ENCODE peak calls at places on chromosomes 5 and 9, in four cellular contexts. F is sigmoid colon, U is PC-9, W is T-cell. D is an unnamed sample.

GRCh38 chr5:111439473-111440075 is 72.8 kb downstream of the STARD4 start:
- DNase-seq in W (no peak), U (no peak), F (no peak), D (no peak)

GRCh38 chr9:90526386-90526785 is 116.2 kb downstream of the DIRAS2 start:
- DNase-seq in F (no peak), W (no peak), U (no peak), D (no peak)

GRCh38 chr9:16032799-16033198 is 480.0 kb downstream of the CCDC171 start:
- DNase-seq in W (no peak), U (no peak), F (no peak), D (no peak)

GRCh38 chr9:91117474-91117891 is 244.2 kb downstream of the AUH start:
- DNase-seq in U (no peak), W (no peak), F (no peak), D (no peak)

GRCh38 chr5:79567926-79568549 is 44.2 kb upstream of the TENT2 start:
- DNase-seq in W (no peak), U (no peak), F (no peak), D (no peak)

GRCh38 chr9:4497855-4498254 is 7.6 kb downstream of the SLC1A1 start:
- DNase-seq in U (no peak), W (no peak), F (no peak), D (no peak)

GRCh38 chr9:92341578-92341977 is 15.8 kb downstream of the CENPP start:
- DNase-seq in F (no peak), U (no peak), W (no peak), D (no peak)

GRCh38 chr9:2241461-2241874 is 226.3 kb downstream of the SMARCA2 start:
- DNase-seq in U (no peak), F (no peak), W (no peak), D (peak; percentile 64)

GRCh38 chr9:109097156-109097555 is 22.6 kb downstream of the TMEM245 start:
- DNase-seq in U (no peak), W (no peak), F (no peak), D (no peak)

GRCh38 chr9:108168451-108168850 is 678.9 kb upstream of the KLF4 start:
- DNase-seq in W (no peak), F (no peak), U (no peak), D (no peak)

GRCh38 chr5:160291467-160291866 is 20.9 kb downstream of the CCNJL start:
- DNase-seq in F (no peak), U (no peak), W (no peak), D (no peak)

GRCh38 chr5:36661446-36662220 is 55.2 kb downstream of the SLC1A3 start:
- DNase-seq in F (no peak), W (no peak), U (peak; percentile 23), D (no peak)

GRCh38 chr5:137566118-137566541 is 67.0 kb upstream of the SPOCK1 start:
- DNase-seq in W (no peak), U (no peak), F (no peak), D (no peak)

D was measured in sciatic nerve.